ENCODE peak calls at places on chromosomes 12 and 14, in four cellular contexts. One of them, this sample, is unnamed.
A peak's percentile ranks its signal among the peaks of the same experiment; 100 is the strongest.

GRCh38 chr12:106078358-106079025 is 60.3 kb downstream of the NUAK1 start:
- DNase-seq in body of pancreas: no peak
- DNase-seq in fibroblast of the conjunctiva: no peak
- DNase-seq in endodermal cell: peak; percentile 44
- DNase-seq in this sample: no peak

GRCh38 chr12:108884116-108885012 is 4.5 kb downstream of the DAO start:
- DNase-seq in body of pancreas: peak; percentile 77
- DNase-seq in fibroblast of the conjunctiva: no peak
- DNase-seq in endodermal cell: peak; percentile 93
- DNase-seq in this sample: peak; percentile 58

GRCh38 chr12:118107694-118108093 is 3.9 kb upstream of the VSIG10 start:
- DNase-seq in body of pancreas: no peak
- DNase-seq in fibroblast of the conjunctiva: no peak
- DNase-seq in endodermal cell: no peak
- DNase-seq in this sample: no peak

GRCh38 chr12:57248934-57249742 is 1.8 kb downstream of the STAC3 start:
- DNase-seq in body of pancreas: no peak
- DNase-seq in fibroblast of the conjunctiva: no peak
- DNase-seq in endodermal cell: no peak
- DNase-seq in this sample: no peak

GRCh38 chr14:85556263-85556662 is 26.3 kb downstream of the FLRT2 start:
- DNase-seq in body of pancreas: no peak
- DNase-seq in fibroblast of the conjunctiva: no peak
- DNase-seq in endodermal cell: no peak
- DNase-seq in this sample: no peak

GRCh38 chr12:127006972-127007371 is 1260.0 kb upstream of the TMEM132C start:
- DNase-seq in body of pancreas: no peak
- DNase-seq in fibroblast of the conjunctiva: no peak
- DNase-seq in endodermal cell: no peak
- DNase-seq in this sample: no peak

GRCh38 chr12:128920468-128920867 is 67.2 kb downstream of the GLT1D1 start:
- DNase-seq in body of pancreas: peak; percentile 53
- DNase-seq in fibroblast of the conjunctiva: peak; percentile 39
- DNase-seq in endodermal cell: no peak
- DNase-seq in this sample: no peak

GRCh38 chr12:92297405-92297804 is 151.8 kb upstream of the BTG1 start:
- DNase-seq in body of pancreas: no peak
- DNase-seq in fibroblast of the conjunctiva: no peak
- DNase-seq in endodermal cell: peak; percentile 23
- DNase-seq in this sample: no peak

GRCh38 chr14:59123975-59124374 is 64.5 kb upstream of the DAAM1 start:
- DNase-seq in body of pancreas: no peak
- DNase-seq in fibroblast of the conjunctiva: peak; percentile 9
- DNase-seq in endodermal cell: no peak
- DNase-seq in this sample: no peak

GRCh38 chr12:1185460-1186182 is 194.6 kb downstream of the ERC1 start:
- DNase-seq in body of pancreas: no peak
- DNase-seq in fibroblast of the conjunctiva: no peak
- DNase-seq in endodermal cell: no peak
- DNase-seq in this sample: no peak

GRCh38 chr14:68622856-68623255 is 170.0 kb downstream of the ZFP36L1 start:
- DNase-seq in body of pancreas: no peak
- DNase-seq in fibroblast of the conjunctiva: no peak
- DNase-seq in endodermal cell: peak; percentile 13
- DNase-seq in this sample: no peak

GRCh38 chr12:106521901-106522300 is 60.9 kb upstream of the RFX4 start:
- DNase-seq in body of pancreas: no peak
- DNase-seq in fibroblast of the conjunctiva: no peak
- DNase-seq in endodermal cell: no peak
- DNase-seq in this sample: no peak

GRCh38 chr14:77275041-77275854 is 4.2 kb upstream of the NGB start:
- DNase-seq in body of pancreas: no peak
- DNase-seq in fibroblast of the conjunctiva: no peak
- DNase-seq in endodermal cell: no peak
- DNase-seq in this sample: peak; percentile 34

GRCh38 chr12:92628476-92628875 is 74.3 kb upstream of the PLEKHG7 start:
- DNase-seq in body of pancreas: no peak
- DNase-seq in fibroblast of the conjunctiva: no peak
- DNase-seq in endodermal cell: no peak
- DNase-seq in this sample: no peak

GRCh38 chr12:107512391-107512790 is 173.2 kb upstream of the PWP1 start:
- DNase-seq in body of pancreas: no peak
- DNase-seq in fibroblast of the conjunctiva: peak; percentile 47
- DNase-seq in endodermal cell: peak; percentile 19
- DNase-seq in this sample: no peak

GRCh38 chr12:80860928-80861327 is 76.8 kb downstream of the LIN7A start:
- DNase-seq in body of pancreas: no peak
- DNase-seq in fibroblast of the conjunctiva: no peak
- DNase-seq in endodermal cell: no peak
- DNase-seq in this sample: no peak

GRCh38 chr14:60723218-60724079 is 702 bp downstream of the SIX4 start:
- DNase-seq in body of pancreas: peak; percentile 51
- DNase-seq in fibroblast of the conjunctiva: no peak
- DNase-seq in endodermal cell: peak; percentile 87
- DNase-seq in this sample: peak; percentile 72

GRCh38 chr12:6269986-6270385 is 40.5 kb upstream of the PLEKHG6 start:
- DNase-seq in body of pancreas: no peak
- DNase-seq in fibroblast of the conjunctiva: no peak
- DNase-seq in endodermal cell: no peak
- DNase-seq in this sample: no peak

GRCh38 chr12:15823360-15824128 is 34.4 kb upstream of the EPS8 start:
- DNase-seq in body of pancreas: peak; percentile 31
- DNase-seq in fibroblast of the conjunctiva: no peak
- DNase-seq in endodermal cell: no peak
- DNase-seq in this sample: no peak

GRCh38 chr12:113467514-113468364 is 3.9 kb downstream of the LHX5 start:
- DNase-seq in body of pancreas: no peak
- DNase-seq in fibroblast of the conjunctiva: no peak
- DNase-seq in endodermal cell: peak; percentile 87
- DNase-seq in this sample: peak; percentile 36

GRCh38 chr14:64845878-64846277 is 33.8 kb downstream of the SPTB start:
- DNase-seq in body of pancreas: no peak
- DNase-seq in fibroblast of the conjunctiva: no peak
- DNase-seq in endodermal cell: no peak
- DNase-seq in this sample: no peak

GRCh38 chr12:120640840-120641833 is 711 bp downstream of the CABP1 start:
- DNase-seq in body of pancreas: peak; percentile 61
- DNase-seq in fibroblast of the conjunctiva: no peak
- DNase-seq in endodermal cell: peak; percentile 97
- DNase-seq in this sample: peak; percentile 84

This sample was measured in ELF-1.